ENCODE peak calls at places on chromosomes 7 and 10, in six cellular contexts. D is stimulated activated CD4-positive, alpha-beta T cell treated with anti-CD3 and anti-CD28 coated beads, TNF-alpha, amount 100 ng/mL, for 24 hours; X is nucleus accumbens; H is stimulated activated naive CD4-positive, alpha-beta T cell treated with Interleukin-2 at 50 U/mL for 16 hours; J is fibroblast of the aortic adventitia; E is HuH-7.5. L is an unnamed sample.

GRCh38 chr10:124824507-124824906 is 22.9 kb downstream of the ABRAXAS2 start:
- DNase-seq in D (no peak), X (no peak), H (no peak), J (no peak), E (no peak), L (no peak)

GRCh38 chr10:42618424-42618823 is 19.9 kb downstream of the ZNF33B start:
- DNase-seq in D (no peak), X (no peak), H (no peak), J (no peak), E (no peak), L (no peak)

GRCh38 chr7:107045195-107045960 is 873 bp downstream of the PRKAR2B start:
- DNase-seq in D (no peak), X (no peak), H (no peak), J (no peak), E (peak; percentile 20), L (no peak)

GRCh38 chr10:79071535-79071923 is 2.8 kb downstream of the ZMIZ1 start:
- DNase-seq in D (no peak), X (no peak), H (no peak), J (no peak), E (no peak), L (no peak)

GRCh38 chr7:45400680-45401079 is 173.5 kb upstream of the ADCY1 start:
- DNase-seq in D (no peak), X (no peak), H (no peak), J (no peak), E (no peak), L (no peak)

GRCh38 chr10:27446091-27446918 is 57.8 kb upstream of the RAB18 start:
- DNase-seq in D (no peak), X (no peak), H (no peak), J (peak; percentile 59), E (no peak), L (no peak)

GRCh38 chr10:45000138-45000763 is 472 bp upstream of the ZNF22 start:
- DNase-seq in D (no peak), X (peak; percentile 66), H (no peak), J (peak; percentile 95), E (peak; percentile 36), L (no peak)

GRCh38 chr10:76576276-76576962 is 1061.2 kb downstream of the KCNMA1 start:
- DNase-seq in D (no peak), X (no peak), H (no peak), J (peak; percentile 51), E (no peak), L (no peak)

GRCh38 chr7:45987521-45988290 is 66.6 kb upstream of the IGFBP3 start:
- DNase-seq in D (no peak), X (no peak), H (no peak), J (no peak), E (no peak), L (no peak)

L was measured in T-helper 17 cell.